ENCODE peak calls at places on chromosomes 11 and 22, in nine cellular contexts. Z is T1000, P is Right ventricle myocardium superior, T is Calu3, F is HEK293T, V is HL-60, H is neural crest cell, N is HFF-Myc, B is kidney tubule cell. G is an unnamed sample.

GRCh38 chr11:112321521-112322172 is 61.0 kb upstream of the PLET1 start:
- DNase-seq in Z (peak), P (peak), T (peak), F (no peak), V (peak), H (no peak), N (peak), B (peak), G (no peak)

GRCh38 chr11:84522331-84522730 is 1104.8 kb downstream of the DLG2 start:
- DNase-seq in Z (no peak), P (no peak), T (no peak), F (no peak), V (no peak), H (no peak), N (no peak), B (peak), G (no peak)

GRCh38 chr22:29787371-29787980 is 20.3 kb downstream of the UQCR10 start:
- DNase-seq in Z (no peak), P (no peak), T (peak), F (no peak), V (no peak), H (no peak), N (no peak), B (no peak), G (no peak)

GRCh38 chr22:35111244-35111643 is 45.3 kb downstream of the ISX start:
- DNase-seq in Z (no peak), P (no peak), T (no peak), F (no peak), V (no peak), H (no peak), N (no peak), B (no peak), G (no peak)

GRCh38 chr22:36086629-36087254 is 58.1 kb upstream of the RBFOX2 start:
- DNase-seq in Z (no peak), P (no peak), T (no peak), F (no peak), V (no peak), H (no peak), N (no peak), B (no peak), G (no peak)

GRCh38 chr11:116042125-116042524 is 537.9 kb upstream of the CADM1 start:
- DNase-seq in Z (no peak), P (no peak), T (no peak), F (no peak), V (no peak), H (no peak), N (no peak), B (no peak), G (no peak)

GRCh38 chr11:107683807-107684206 is 28.0 kb downstream of the SLN start:
- DNase-seq in Z (no peak), P (no peak), T (no peak), F (peak), V (peak), H (no peak), N (no peak), B (peak), G (no peak)

GRCh38 chr11:10797561-10797960 is 11.2 kb downstream of the EIF4G2 start:
- DNase-seq in Z (no peak), P (no peak), T (no peak), F (no peak), V (no peak), H (no peak), N (no peak), B (no peak), G (no peak)

GRCh38 chr11:71305451-71306125 is 53.2 kb upstream of the SHANK2 start:
- DNase-seq in Z (no peak), P (no peak), T (no peak), F (no peak), V (no peak), H (no peak), N (no peak), B (peak), G (no peak)

GRCh38 chr11:120518356-120518755 is 6.8 kb downstream of the GRIK4 start:
- DNase-seq in Z (no peak), P (no peak), T (no peak), F (no peak), V (no peak), H (no peak), N (no peak), B (no peak), G (no peak)

GRCh38 chr11:73990727-73991126 is 8.1 kb upstream of the UCP2 start:
- DNase-seq in Z (no peak), P (no peak), T (no peak), F (no peak), V (no peak), H (no peak), N (no peak), B (no peak), G (no peak)